ENCODE peak calls at places on chromosomes 16 and 17, in four cellular contexts. One of them, this sample, is unnamed.
A peak's percentile ranks its signal among the peaks of the same experiment; 100 is the strongest.

GRCh38 chr16:87045462-87046216 is 271.6 kb downstream of the C16orf95 start:
- DNase-seq in HepG2: no peak
- DNase-seq in GM12878: no peak
- DNase-seq in K562: no peak
- DNase-seq in this sample: no peak

GRCh38 chr17:4949321-4950074 is 1.2 kb upstream of the PFN1 start:
- DNase-seq in HepG2: peak; percentile 82
- DNase-seq in GM12878: no peak
- DNase-seq in K562: peak; percentile 84
- DNase-seq in this sample: peak; percentile 83

GRCh38 chr17:50153650-50154575 is 3.4 kb upstream of the PPP1R9B start:
- DNase-seq in HepG2: no peak
- DNase-seq in GM12878: no peak
- DNase-seq in K562: peak; percentile 92
- DNase-seq in this sample: no peak

GRCh38 chr16:60203525-60204124 is 1469.5 kb upstream of the GOT2 start:
- DNase-seq in HepG2: no peak
- DNase-seq in GM12878: no peak
- DNase-seq in K562: no peak
- DNase-seq in this sample: peak; percentile 22

GRCh38 chr16:10625595-10626357 is 45.4 kb upstream of the EMP2 start:
- DNase-seq in HepG2: peak; percentile 67
- DNase-seq in GM12878: no peak
- DNase-seq in K562: peak; percentile 23
- DNase-seq in this sample: peak; percentile 72

GRCh38 chr17:76791053-76791980 is 53.4 kb downstream of the MFSD11 start:
- DNase-seq in HepG2: peak; percentile 39
- DNase-seq in GM12878: peak; percentile 33
- DNase-seq in K562: peak; percentile 70
- DNase-seq in this sample: peak; percentile 34

GRCh38 chr17:81858967-81859905 is 1.1 kb downstream of the P4HB start:
- DNase-seq in HepG2: no peak
- DNase-seq in GM12878: no peak
- DNase-seq in K562: peak; percentile 46
- DNase-seq in this sample: no peak

GRCh38 chr17:55307879-55308278 is 43.1 kb downstream of the HLF start:
- DNase-seq in HepG2: no peak
- DNase-seq in GM12878: no peak
- DNase-seq in K562: no peak
- DNase-seq in this sample: no peak

GRCh38 chr16:47132310-47132709 is 11.4 kb downstream of the NETO2 start:
- DNase-seq in HepG2: no peak
- DNase-seq in GM12878: no peak
- DNase-seq in K562: peak; percentile 21
- DNase-seq in this sample: no peak

GRCh38 chr17:21532763-21533385 is 156.7 kb downstream of the KCNJ12 start:
- DNase-seq in HepG2: no peak
- DNase-seq in GM12878: no peak
- DNase-seq in K562: no peak
- DNase-seq in this sample: no peak

GRCh38 chr17:36151891-36152638 is 24.4 kb downstream of the TBC1D3B start:
- DNase-seq in HepG2: no peak
- DNase-seq in GM12878: no peak
- DNase-seq in K562: no peak
- DNase-seq in this sample: no peak

DNA sequence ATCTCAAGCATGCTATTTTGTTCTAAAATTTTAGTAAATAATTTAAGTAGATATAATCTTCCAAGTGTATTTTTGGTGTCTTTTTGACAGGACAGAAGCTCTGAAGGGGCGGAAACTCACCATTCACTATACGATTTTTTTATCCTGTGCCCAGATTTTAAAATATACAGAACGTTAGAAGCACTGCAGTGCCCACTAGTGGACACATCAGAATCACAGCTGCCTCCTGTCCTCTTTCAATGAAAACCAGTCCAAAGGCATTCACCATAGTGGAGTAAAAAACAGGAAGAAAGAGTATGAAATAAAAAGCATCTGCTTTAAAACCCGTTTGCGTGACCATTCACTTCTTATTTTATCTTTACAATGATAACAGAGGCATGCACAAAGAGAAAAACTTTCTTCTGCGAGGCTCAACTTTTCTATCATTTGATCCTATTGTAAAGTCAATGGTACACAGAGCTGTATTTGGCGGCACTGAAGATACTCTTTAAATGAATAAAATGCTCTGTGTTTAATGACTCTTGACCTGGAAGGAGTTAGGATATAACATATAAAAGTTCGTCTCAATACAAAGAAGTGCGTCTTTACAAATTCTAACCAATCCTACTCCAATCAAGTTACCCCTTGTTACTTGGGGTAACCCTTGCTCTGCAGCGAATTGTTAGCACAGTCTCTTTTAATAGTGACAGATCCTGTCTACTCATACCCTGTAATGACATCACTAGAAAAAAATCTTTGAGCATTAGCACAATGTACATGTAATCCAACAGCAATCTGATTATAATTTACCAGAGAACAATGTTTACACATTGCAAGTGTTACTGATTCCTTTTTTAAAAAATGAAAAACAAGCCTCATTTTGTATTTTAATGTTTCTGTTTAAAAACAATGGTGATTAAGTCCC is 339.8 kb upstream of the PSMD7 start:
- DNase-seq in HepG2: peak; percentile 50
- DNase-seq in GM12878: peak; percentile 2
- DNase-seq in K562: peak; percentile 61
- DNase-seq in this sample: peak; percentile 52
- TF ChIP-seq POLR2AphosphoS2 in HepG2: no peak
- TF ChIP-seq POLR2AphosphoS2 in GM12878: no peak
- TF ChIP-seq POLR2AphosphoS2 in K562: no peak
- TF ChIP-seq POLR2AphosphoS2 in this sample: no peak

DNA sequence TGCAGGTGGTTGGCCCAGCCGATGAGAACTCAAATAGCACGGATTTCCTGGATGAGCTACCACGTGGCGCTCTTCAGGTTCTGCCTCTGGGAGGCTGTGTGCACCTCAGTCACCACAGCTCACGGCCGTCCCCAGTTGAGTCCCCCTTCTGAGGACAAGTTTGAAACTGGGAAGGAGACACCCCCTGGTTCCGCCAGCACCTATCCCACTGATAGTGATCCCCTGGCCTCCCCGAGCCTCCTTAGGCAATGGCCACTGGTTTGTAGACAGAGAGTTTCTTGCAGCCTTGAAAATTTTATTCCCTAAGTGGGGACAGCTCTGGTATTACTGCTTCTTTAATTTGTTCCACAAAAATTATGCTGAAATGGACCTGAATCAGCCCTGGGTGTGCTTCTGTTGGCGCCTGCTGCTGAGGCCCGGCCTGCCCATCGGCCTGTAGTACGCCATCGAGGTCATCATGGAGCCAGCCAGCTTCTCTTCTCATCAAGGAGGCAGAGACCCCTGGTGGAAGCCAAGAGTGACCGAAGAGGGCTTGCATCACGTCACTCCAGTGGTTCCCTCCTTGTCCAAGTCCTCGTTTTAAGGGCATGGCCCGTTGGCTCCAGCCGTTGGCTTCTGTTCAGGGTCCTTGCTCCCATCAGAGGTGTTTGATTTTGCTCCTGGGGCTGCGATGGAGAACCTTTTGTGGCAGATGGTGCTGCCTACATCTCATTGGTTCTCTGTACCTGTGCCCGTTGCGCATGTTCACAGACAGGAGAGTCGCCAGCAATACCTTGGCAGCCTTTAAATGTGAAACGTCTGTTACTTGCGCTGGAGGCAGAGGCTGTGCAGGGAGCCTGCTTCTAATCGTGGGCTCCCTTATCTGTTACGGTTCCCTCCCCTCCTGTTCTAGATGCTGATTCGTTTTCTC is 9.3 kb downstream of the SMCR8 start:
- DNase-seq in HepG2: no peak
- DNase-seq in GM12878: no peak
- DNase-seq in K562: no peak
- DNase-seq in this sample: no peak
- TF ChIP-seq RAD21 in HepG2: no peak
- TF ChIP-seq RAD21 in GM12878: no peak
- TF ChIP-seq RAD21 in K562: no peak
- TF ChIP-seq RAD21 in this sample: no peak

GRCh38 chr16:789451-789850 is 1.0 kb downstream of the CHTF18 start:
- DNase-seq in HepG2: no peak
- DNase-seq in GM12878: no peak
- DNase-seq in K562: no peak
- DNase-seq in this sample: no peak

GRCh38 chr16:788399-789126 is at the start of gene CHTF18:
- DNase-seq in HepG2: peak; percentile 73
- DNase-seq in GM12878: peak; percentile 45
- DNase-seq in K562: peak; percentile 95
- DNase-seq in this sample: peak; percentile 92

GRCh38 chr16:790086-790485 is 1.7 kb downstream of the CHTF18 start:
- DNase-seq in HepG2: no peak
- DNase-seq in GM12878: no peak
- DNase-seq in K562: no peak
- DNase-seq in this sample: no peak

GRCh38 chr16:787261-787966 is 767 bp downstream of the RPUSD1 start:
- DNase-seq in HepG2: no peak
- DNase-seq in GM12878: no peak
- DNase-seq in K562: peak; percentile 39
- DNase-seq in this sample: no peak

DNA sequence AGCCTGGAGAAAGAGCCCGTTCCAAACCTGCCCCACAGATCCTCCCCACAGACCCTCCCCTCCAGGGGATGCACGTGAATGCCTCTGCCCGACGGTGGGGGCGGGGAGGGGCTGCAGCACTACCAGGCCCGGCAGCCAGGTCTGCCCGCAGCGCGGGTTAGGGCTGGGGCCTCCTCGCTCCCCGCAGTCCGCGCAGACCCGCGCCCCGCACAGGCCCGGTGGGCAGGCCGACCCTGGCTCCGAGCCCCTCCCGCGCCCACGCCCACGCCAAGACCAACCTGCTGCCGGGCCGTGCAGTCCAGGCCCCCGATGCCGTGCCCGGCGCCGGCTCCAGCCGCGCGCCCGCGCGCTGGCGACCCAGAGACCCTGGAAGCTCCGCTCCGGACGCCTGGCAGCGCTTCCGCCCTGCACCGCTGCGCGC is at the start of gene RPUSD1:
- DNase-seq in HepG2: no peak
- DNase-seq in GM12878: no peak
- DNase-seq in K562: no peak
- DNase-seq in this sample: no peak
- TF ChIP-seq MYC in HepG2: no peak
- TF ChIP-seq MYC in GM12878: no peak
- TF ChIP-seq MYC in K562: peak; percentile 1
- TF ChIP-seq MYC in this sample: no peak

GRCh38 chr17:75703191-75703590 is 18.1 kb upstream of the ITGB4 start:
- DNase-seq in HepG2: no peak
- DNase-seq in GM12878: no peak
- DNase-seq in K562: no peak
- DNase-seq in this sample: no peak

GRCh38 chr17:75704963-75705875 is 16.0 kb upstream of the ITGB4 start:
- DNase-seq in HepG2: no peak
- DNase-seq in GM12878: no peak
- DNase-seq in K562: no peak
- DNase-seq in this sample: no peak

GRCh38 chr17:75703591-75703990 is 17.7 kb upstream of the ITGB4 start:
- DNase-seq in HepG2: no peak
- DNase-seq in GM12878: no peak
- DNase-seq in K562: no peak
- DNase-seq in this sample: no peak

GRCh38 chr17:75706042-75706728 is 15.1 kb upstream of the ITGB4 start:
- DNase-seq in HepG2: no peak
- DNase-seq in GM12878: no peak
- DNase-seq in K562: no peak
- DNase-seq in this sample: no peak

DNA sequence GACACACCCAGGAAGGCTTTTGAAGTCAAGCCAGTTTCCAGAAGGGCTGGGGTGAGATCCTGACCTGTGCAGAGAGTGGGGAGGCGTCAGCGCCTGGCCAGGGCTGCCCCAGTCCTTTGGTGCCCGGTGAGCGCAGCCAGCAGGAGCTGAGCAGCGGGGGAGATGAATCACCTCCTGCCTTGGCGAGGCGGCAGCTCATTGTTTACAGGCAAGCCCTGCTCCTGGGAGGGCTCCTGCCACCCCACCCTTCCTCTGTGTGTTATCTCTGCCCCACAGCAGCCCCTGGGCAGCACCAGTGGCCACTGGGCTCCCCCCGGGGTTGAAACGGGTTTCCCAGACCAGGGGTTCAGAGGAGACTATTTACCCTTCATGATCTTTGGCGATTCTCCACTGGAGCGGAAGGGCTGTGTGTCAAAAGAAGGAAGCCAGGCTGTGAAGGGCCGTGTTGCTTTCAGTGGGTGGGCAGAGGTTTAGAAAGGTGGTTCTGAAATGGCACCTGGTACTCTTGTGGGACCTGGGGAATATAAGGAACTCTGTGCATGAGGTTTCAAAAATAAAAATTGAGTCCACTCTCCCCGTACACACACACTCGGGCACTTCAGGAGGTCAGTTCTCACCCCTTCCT is 14.1 kb upstream of the ITGB4 start:
- DNase-seq in HepG2: no peak
- DNase-seq in GM12878: no peak
- DNase-seq in K562: peak; percentile 20
- DNase-seq in this sample: peak; percentile 86
- TF ChIP-seq POLR2AphosphoS2 in HepG2: no peak
- TF ChIP-seq POLR2AphosphoS2 in GM12878: no peak
- TF ChIP-seq POLR2AphosphoS2 in K562: no peak
- TF ChIP-seq POLR2AphosphoS2 in this sample: no peak

DNA sequence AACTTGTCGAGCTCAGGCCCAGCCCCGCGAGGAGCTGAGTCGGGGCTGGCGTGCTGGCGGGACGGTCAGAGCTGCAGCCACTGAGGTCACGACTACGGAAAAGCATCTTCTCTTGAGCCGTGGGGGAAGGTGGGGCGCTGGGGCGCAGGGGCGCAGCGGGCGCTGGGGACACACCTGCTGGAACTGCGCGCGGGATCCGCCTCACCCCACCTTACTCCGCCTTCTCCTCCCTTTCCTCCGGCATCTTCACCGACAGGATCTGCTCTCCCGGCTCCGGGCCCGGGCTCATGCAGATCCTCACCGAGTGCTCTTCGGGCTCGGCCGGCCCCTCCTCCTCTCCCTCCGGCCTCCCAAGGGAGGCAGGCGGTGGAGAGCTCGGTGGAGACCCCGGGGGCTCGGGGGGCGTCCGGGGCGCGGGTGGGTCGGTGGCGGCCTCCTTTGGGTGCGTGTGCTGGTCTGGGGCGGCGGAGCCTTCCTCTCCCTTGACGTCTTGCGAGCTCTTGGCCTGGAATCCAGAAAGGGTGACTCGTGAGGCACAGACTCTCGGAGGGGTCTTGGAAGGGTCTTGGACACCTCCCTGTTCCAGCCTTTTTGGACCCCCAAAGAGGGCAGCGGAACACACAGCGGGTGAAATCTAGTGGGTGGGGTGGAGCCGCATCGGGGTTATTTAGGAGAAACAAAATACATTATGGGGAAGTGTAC is 81.8 kb upstream of the KIFC3 start:
- DNase-seq in HepG2: no peak
- DNase-seq in GM12878: no peak
- DNase-seq in K562: no peak
- DNase-seq in this sample: no peak
- TF ChIP-seq RAD21 in HepG2: no peak
- TF ChIP-seq RAD21 in GM12878: no peak
- TF ChIP-seq RAD21 in K562: no peak
- TF ChIP-seq RAD21 in this sample: no peak

This sample was measured in A549.